ENCODE peak calls at places on chromosomes 1 and 21, in eight cellular contexts. One of them, this sample, is unnamed.

GRCh38 chr1:20151906-20152598 is 12.9 kb downstream of the PLA2G2F start:
- DNase-seq in activated effector memory CD4-positive, alpha-beta T cell treated with Interleukin-2 at 50 U/mL for 16 hours: peak; percentile 66
- DNase-seq in D341Med: peak; percentile 90
- DNase-seq in AG09319: peak; percentile 35
- DNase-seq in NCI-H1436: peak; percentile 88
- DNase-seq in CD4-positive, alpha-beta T cell: peak; percentile 66
- DNase-seq in CD8-positive, alpha-beta memory T cell: peak; percentile 62
- DNase-seq in breast epithelium: peak; percentile 84
- DNase-seq in this sample: peak; percentile 26

GRCh38 chr1:193070942-193071341 is 11.5 kb downstream of the RO60 start:
- DNase-seq in activated effector memory CD4-positive, alpha-beta T cell treated with Interleukin-2 at 50 U/mL for 16 hours: no peak
- DNase-seq in D341Med: no peak
- DNase-seq in AG09319: no peak
- DNase-seq in NCI-H1436: no peak
- DNase-seq in CD4-positive, alpha-beta T cell: no peak
- DNase-seq in CD8-positive, alpha-beta memory T cell: no peak
- DNase-seq in breast epithelium: no peak
- DNase-seq in this sample: no peak

GRCh38 chr1:53919675-53920066 is 25.7 kb downstream of the DIO1 start:
- DNase-seq in activated effector memory CD4-positive, alpha-beta T cell treated with Interleukin-2 at 50 U/mL for 16 hours: no peak
- DNase-seq in D341Med: no peak
- DNase-seq in AG09319: no peak
- DNase-seq in NCI-H1436: no peak
- DNase-seq in CD4-positive, alpha-beta T cell: no peak
- DNase-seq in CD8-positive, alpha-beta memory T cell: no peak
- DNase-seq in breast epithelium: no peak
- DNase-seq in this sample: no peak

GRCh38 chr1:26411624-26412074 is 1.0 kb downstream of the LIN28A start:
- DNase-seq in activated effector memory CD4-positive, alpha-beta T cell treated with Interleukin-2 at 50 U/mL for 16 hours: no peak
- DNase-seq in D341Med: no peak
- DNase-seq in AG09319: no peak
- DNase-seq in NCI-H1436: no peak
- DNase-seq in CD4-positive, alpha-beta T cell: no peak
- DNase-seq in CD8-positive, alpha-beta memory T cell: no peak
- DNase-seq in breast epithelium: no peak
- DNase-seq in this sample: no peak

GRCh38 chr1:31708324-31708723 is 4.5 kb upstream of the COL16A1 start:
- DNase-seq in activated effector memory CD4-positive, alpha-beta T cell treated with Interleukin-2 at 50 U/mL for 16 hours: no peak
- DNase-seq in D341Med: no peak
- DNase-seq in AG09319: no peak
- DNase-seq in NCI-H1436: no peak
- DNase-seq in CD4-positive, alpha-beta T cell: no peak
- DNase-seq in CD8-positive, alpha-beta memory T cell: no peak
- DNase-seq in breast epithelium: no peak
- DNase-seq in this sample: no peak

GRCh38 chr1:248404024-248404423 is 1.2 kb downstream of the OR2T1 start:
- DNase-seq in activated effector memory CD4-positive, alpha-beta T cell treated with Interleukin-2 at 50 U/mL for 16 hours: no peak
- DNase-seq in D341Med: no peak
- DNase-seq in AG09319: no peak
- DNase-seq in NCI-H1436: no peak
- DNase-seq in CD4-positive, alpha-beta T cell: no peak
- DNase-seq in CD8-positive, alpha-beta memory T cell: no peak
- DNase-seq in breast epithelium: no peak
- DNase-seq in this sample: no peak

GRCh38 chr1:59292557-59292956 is 4.3 kb upstream of the FGGY start:
- DNase-seq in activated effector memory CD4-positive, alpha-beta T cell treated with Interleukin-2 at 50 U/mL for 16 hours: no peak
- DNase-seq in D341Med: no peak
- DNase-seq in AG09319: no peak
- DNase-seq in NCI-H1436: no peak
- DNase-seq in CD4-positive, alpha-beta T cell: no peak
- DNase-seq in CD8-positive, alpha-beta memory T cell: peak; percentile 10
- DNase-seq in breast epithelium: no peak
- DNase-seq in this sample: no peak

GRCh38 chr21:31505975-31506374 is 153.5 kb upstream of the SOD1 start:
- DNase-seq in activated effector memory CD4-positive, alpha-beta T cell treated with Interleukin-2 at 50 U/mL for 16 hours: no peak
- DNase-seq in D341Med: no peak
- DNase-seq in AG09319: no peak
- DNase-seq in NCI-H1436: no peak
- DNase-seq in CD4-positive, alpha-beta T cell: no peak
- DNase-seq in CD8-positive, alpha-beta memory T cell: no peak
- DNase-seq in breast epithelium: no peak
- DNase-seq in this sample: no peak

GRCh38 chr1:67831850-67832513 is 1.3 kb downstream of the GNG12 start:
- DNase-seq in activated effector memory CD4-positive, alpha-beta T cell treated with Interleukin-2 at 50 U/mL for 16 hours: no peak
- DNase-seq in D341Med: peak; percentile 59
- DNase-seq in AG09319: no peak
- DNase-seq in NCI-H1436: no peak
- DNase-seq in CD4-positive, alpha-beta T cell: no peak
- DNase-seq in CD8-positive, alpha-beta memory T cell: no peak
- DNase-seq in breast epithelium: peak; percentile 55
- DNase-seq in this sample: peak; percentile 43

GRCh38 chr1:20395255-20395654 is 90.8 kb downstream of the CAMK2N1 start:
- DNase-seq in activated effector memory CD4-positive, alpha-beta T cell treated with Interleukin-2 at 50 U/mL for 16 hours: no peak
- DNase-seq in D341Med: no peak
- DNase-seq in AG09319: no peak
- DNase-seq in NCI-H1436: no peak
- DNase-seq in CD4-positive, alpha-beta T cell: no peak
- DNase-seq in CD8-positive, alpha-beta memory T cell: no peak
- DNase-seq in breast epithelium: no peak
- DNase-seq in this sample: no peak

GRCh38 chr1:156627313-156627880 is 8.2 kb downstream of the HAPLN2 start:
- DNase-seq in activated effector memory CD4-positive, alpha-beta T cell treated with Interleukin-2 at 50 U/mL for 16 hours: no peak
- DNase-seq in D341Med: no peak
- DNase-seq in AG09319: no peak
- DNase-seq in NCI-H1436: no peak
- DNase-seq in CD4-positive, alpha-beta T cell: peak; percentile 24
- DNase-seq in CD8-positive, alpha-beta memory T cell: no peak
- DNase-seq in breast epithelium: no peak
- DNase-seq in this sample: peak; percentile 6

GRCh38 chr1:239306426-239306825 is 79.9 kb upstream of the CHRM3 start:
- DNase-seq in activated effector memory CD4-positive, alpha-beta T cell treated with Interleukin-2 at 50 U/mL for 16 hours: no peak
- DNase-seq in D341Med: no peak
- DNase-seq in AG09319: no peak
- DNase-seq in NCI-H1436: no peak
- DNase-seq in CD4-positive, alpha-beta T cell: no peak
- DNase-seq in CD8-positive, alpha-beta memory T cell: no peak
- DNase-seq in breast epithelium: no peak
- DNase-seq in this sample: no peak

GRCh38 chr1:174266476-174266875 is 107.2 kb downstream of the RABGAP1L start:
- DNase-seq in activated effector memory CD4-positive, alpha-beta T cell treated with Interleukin-2 at 50 U/mL for 16 hours: no peak
- DNase-seq in D341Med: no peak
- DNase-seq in AG09319: no peak
- DNase-seq in NCI-H1436: no peak
- DNase-seq in CD4-positive, alpha-beta T cell: no peak
- DNase-seq in CD8-positive, alpha-beta memory T cell: no peak
- DNase-seq in breast epithelium: no peak
- DNase-seq in this sample: no peak

GRCh38 chr1:31588751-31589515 is 12.6 kb downstream of the TINAGL1 start:
- DNase-seq in activated effector memory CD4-positive, alpha-beta T cell treated with Interleukin-2 at 50 U/mL for 16 hours: no peak
- DNase-seq in D341Med: no peak
- DNase-seq in AG09319: no peak
- DNase-seq in NCI-H1436: no peak
- DNase-seq in CD4-positive, alpha-beta T cell: no peak
- DNase-seq in CD8-positive, alpha-beta memory T cell: no peak
- DNase-seq in breast epithelium: no peak
- DNase-seq in this sample: no peak